ENCODE peak calls at places on chromosomes 2 and 18, in ten cellular contexts. J, Q, O, I, U, N, M, C, T and H are unnamed samples.

GRCh38 chr2:222174450-222174849 is 124.3 kb downstream of the PAX3 start:
- DNase-seq in J (peak; percentile 71), Q (no peak), O (no peak), I (no peak), U (no peak), N (no peak), M (no peak), C (no peak), T (no peak), H (no peak)

GRCh38 chr18:35352778-35353177 is 8.6 kb upstream of the ZNF24 start:
- DNase-seq in J (no peak), Q (no peak), O (no peak), I (no peak), U (no peak), N (no peak), M (no peak), C (no peak), T (no peak), H (no peak)

GRCh38 chr2:208725280-208725679 is 318.7 kb downstream of the PTH2R start:
- DNase-seq in J (no peak), Q (no peak), O (no peak), I (no peak), U (no peak), N (no peak), M (no peak), C (no peak), T (no peak), H (no peak)

GRCh38 chr2:112597537-112598322 is 13.3 kb downstream of the CHCHD5 start:
- DNase-seq in J (no peak), Q (no peak), O (no peak), I (no peak), U (no peak), N (no peak), M (no peak), C (no peak), T (no peak), H (no peak)

GRCh38 chr2:230956827-230957755 is 32.0 kb upstream of the GPR55 start:
- DNase-seq in J (peak; percentile 85), Q (peak; percentile 25), O (peak; percentile 68), I (no peak), U (peak; percentile 49), N (peak; percentile 20), M (peak; percentile 96), C (peak; percentile 87), T (peak; percentile 44), H (peak; percentile 76)

GRCh38 chr2:219520079-219520478 is 5.8 kb downstream of the ASIC4 start:
- DNase-seq in J (peak; percentile 57), Q (no peak), O (no peak), I (no peak), U (no peak), N (no peak), M (no peak), C (peak; percentile 48), T (no peak), H (no peak)

GRCh38 chr18:45046961-45047360 is 366.3 kb downstream of the SETBP1 start:
- DNase-seq in J (peak; percentile 56), Q (no peak), O (no peak), I (no peak), U (no peak), N (no peak), M (no peak), C (no peak), T (no peak), H (no peak)

GRCh38 chr18:12442946-12443345 is 35.2 kb downstream of the PRELID3A start:
- DNase-seq in J (no peak), Q (no peak), O (no peak), I (no peak), U (peak; percentile 75), N (no peak), M (no peak), C (no peak), T (no peak), H (no peak)

GRCh38 chr18:63953811-63954210 is 4.7 kb downstream of the HMSD start:
- DNase-seq in J (no peak), Q (no peak), O (no peak), I (no peak), U (no peak), N (peak; percentile 46), M (no peak), C (no peak), T (no peak), H (no peak)

GRCh38 chr2:10548626-10549025 is 100.5 kb upstream of the ODC1 start:
- DNase-seq in J (peak; percentile 76), Q (no peak), O (no peak), I (no peak), U (peak; percentile 16), N (peak; percentile 65), M (no peak), C (peak; percentile 72), T (peak; percentile 79), H (no peak)

GRCh38 chr2:8171608-8172007 is 510.2 kb upstream of the ID2 start:
- DNase-seq in J (no peak), Q (no peak), O (no peak), I (no peak), U (no peak), N (no peak), M (no peak), C (no peak), T (no peak), H (no peak)

GRCh38 chr18:22489694-22490093 is 72.0 kb upstream of the CTAGE1 start:
- DNase-seq in J (no peak), Q (no peak), O (no peak), I (no peak), U (peak; percentile 46), N (no peak), M (no peak), C (no peak), T (no peak), H (no peak)

GRCh38 chr2:148416248-148416647 is 228.3 kb upstream of the EPC2 start:
- DNase-seq in J (no peak), Q (no peak), O (no peak), I (no peak), U (no peak), N (no peak), M (no peak), C (no peak), T (no peak), H (no peak)

GRCh38 chr2:4763009-4763408 is 929.2 kb upstream of the SOX11 start:
- DNase-seq in J (peak; percentile 82), Q (peak; percentile 54), O (no peak), I (peak; percentile 33), U (no peak), N (peak; percentile 33), M (no peak), C (no peak), T (peak; percentile 78), H (no peak)

GRCh38 chr2:71212336-71212735 is 14.6 kb downstream of the PAIP2B start:
- DNase-seq in J (no peak), Q (no peak), O (no peak), I (no peak), U (no peak), N (no peak), M (no peak), C (no peak), T (no peak), H (no peak)

GRCh38 chr2:160517731-160518130 is 24.1 kb upstream of the RBMS1 start:
- DNase-seq in J (no peak), Q (no peak), O (no peak), I (no peak), U (no peak), N (no peak), M (no peak), C (no peak), T (no peak), H (no peak)

GRCh38 chr2:68104111-68104835 is 41.5 kb upstream of the C1D start:
- DNase-seq in J (no peak), Q (no peak), O (no peak), I (no peak), U (no peak), N (no peak), M (no peak), C (no peak), T (no peak), H (no peak)

GRCh38 chr2:191013876-191014652 is at the start of gene STAT1:
- DNase-seq in J (peak; percentile 97), Q (peak; percentile 98), O (peak; percentile 97), I (peak; percentile 95), U (peak; percentile 93), N (peak; percentile 90), M (peak; percentile 98), C (peak; percentile 96), T (peak; percentile 97), H (peak; percentile 97)
- TF ChIP-seq CTCF in J (peak; percentile 32), Q (no peak), O (no peak), I (no peak), U (no peak), N (no peak), M (no peak), C (no peak), T (no peak), H (no peak)

DNA sequence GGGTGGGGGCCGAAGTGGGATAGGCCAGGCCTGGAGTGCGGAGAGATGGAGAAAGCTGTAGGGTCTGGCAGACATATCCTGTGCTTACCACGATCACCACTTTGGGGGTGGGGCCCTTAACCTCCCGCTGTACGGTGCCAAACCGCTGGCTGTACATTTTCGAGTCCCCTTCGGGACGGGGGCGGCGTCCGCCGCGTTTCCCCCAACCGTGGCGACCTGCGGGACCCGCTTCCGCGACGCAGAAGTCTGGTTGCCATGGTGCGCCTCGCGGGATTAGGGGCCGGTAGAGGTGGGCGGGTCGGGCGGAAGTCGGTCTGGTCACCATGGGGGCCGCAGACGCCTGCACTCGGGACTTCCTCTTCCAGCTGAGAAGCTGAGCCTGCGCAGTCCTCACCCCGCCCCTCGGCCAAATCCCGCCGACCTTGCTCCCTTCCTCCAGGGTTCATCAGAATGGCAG is at the start of gene CFAP53:
- DNase-seq in J (peak; percentile 96), Q (peak; percentile 81), O (peak; percentile 95), I (peak; percentile 74), U (peak; percentile 84), N (peak; percentile 89), M (peak; percentile 95), C (peak; percentile 98), T (peak; percentile 96), H (peak; percentile 96)
- TF ChIP-seq CTCF in J (no peak), Q (no peak), O (no peak), I (no peak), U (no peak), N (no peak), M (no peak), C (no peak), T (no peak), H (no peak)

DNA sequence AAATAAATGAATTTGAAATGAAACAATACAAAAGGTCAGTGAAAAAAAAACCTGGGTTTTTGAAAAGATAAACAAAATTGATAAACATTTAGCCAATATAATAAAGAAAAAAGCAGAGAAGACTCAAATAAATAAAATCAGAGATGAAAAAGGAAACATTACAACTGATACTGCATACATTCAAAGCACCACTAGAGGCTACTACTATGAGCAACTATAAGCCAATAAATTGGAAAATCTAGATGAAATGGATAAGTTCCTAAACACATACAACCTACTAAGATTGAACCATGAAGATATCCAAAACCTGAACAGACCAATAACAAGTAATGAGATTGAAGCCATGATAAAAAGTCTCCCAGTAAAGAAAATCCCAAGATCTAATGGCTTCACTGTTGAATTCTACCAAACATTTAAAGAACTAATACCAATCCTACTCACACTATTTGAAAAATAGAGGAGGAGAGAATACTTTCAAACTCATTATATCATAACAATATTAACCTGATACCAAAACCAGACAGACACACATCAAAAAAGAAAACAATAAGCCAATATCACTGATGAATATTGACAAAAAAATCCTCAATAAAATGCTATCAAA is 80.8 kb upstream of the CERS6 start:
- DNase-seq in J (no peak), Q (no peak), O (no peak), I (no peak), U (no peak), N (peak; percentile 6), M (no peak), C (no peak), T (no peak), H (no peak)
- TF ChIP-seq CTCF in J (peak; percentile 75), Q (peak; percentile 63), O (peak; percentile 21), I (peak; percentile 39), U (no peak), N (peak; percentile 31), M (peak; percentile 23), C (peak; percentile 21), T (peak; percentile 13), H (no peak)

GRCh38 chr2:43227830-43228280 is 1.4 kb upstream of the ZFP36L2 start:
- DNase-seq in J (no peak), Q (no peak), O (no peak), I (no peak), U (peak; percentile 46), N (no peak), M (no peak), C (no peak), T (no peak), H (no peak)
- TF ChIP-seq CTCF in J (no peak), Q (no peak), O (peak; percentile 24), I (no peak), U (no peak), N (peak; percentile 45), M (no peak), C (no peak), T (no peak), H (no peak)